ENCODE peak calls at places on chromosome 18, in seven cellular contexts. W is AG09309, C is progenitor cell of endocrine pancreas, T is astrocyte of the cerebellum, Q is Peyer's patch, L is body of pancreas, V is GM12865. M is an unnamed sample.

GRCh38 chr18:62982600-62983251 is 267.4 kb downstream of the PHLPP1 start:
- DNase-seq in W (peak), C (peak), T (peak), Q (peak), L (peak), V (peak), M (peak)

GRCh38 chr18:23528580-23529472 is 25.5 kb downstream of the RMC1 start:
- DNase-seq in W (peak), C (no peak), T (no peak), Q (no peak), L (peak), V (no peak), M (no peak)

GRCh38 chr18:42564761-42565160 is 550.7 kb downstream of the RIT2 start:
- DNase-seq in W (no peak), C (no peak), T (no peak), Q (no peak), L (no peak), V (no peak), M (no peak)

GRCh38 chr18:11872479-11873136 is 21.4 kb downstream of the CHMP1B start:
- DNase-seq in W (no peak), C (no peak), T (no peak), Q (peak), L (peak), V (peak), M (peak)

GRCh38 chr18:48932822-48933510 is 17.8 kb downstream of the SMAD7 start:
- DNase-seq in W (no peak), C (no peak), T (no peak), Q (no peak), L (no peak), V (peak), M (peak)

GRCh38 chr18:56933472-56933871 is 213.4 kb upstream of the BOD1L2 start:
- DNase-seq in W (no peak), C (no peak), T (no peak), Q (no peak), L (no peak), V (no peak), M (no peak)

GRCh38 chr18:79476918-79477685 is 81.4 kb downstream of the NFATC1 start:
- DNase-seq in W (no peak), C (no peak), T (no peak), Q (no peak), L (no peak), V (no peak), M (no peak)

GRCh38 chr18:66346833-66347595 is 256.9 kb downstream of the CDH19 start:
- DNase-seq in W (no peak), C (no peak), T (no peak), Q (no peak), L (no peak), V (no peak), M (no peak)

GRCh38 chr18:30888344-30888743 is 154.2 kb downstream of the DSC3 start:
- DNase-seq in W (no peak), C (no peak), T (no peak), Q (no peak), L (no peak), V (no peak), M (no peak)

GRCh38 chr18:28365406-28365805 is 188.5 kb upstream of the CDH2 start:
- DNase-seq in W (no peak), C (no peak), T (peak), Q (no peak), L (no peak), V (no peak), M (no peak)

GRCh38 chr18:73318732-73319479 is 451.1 kb upstream of the NETO1 start:
- DNase-seq in W (no peak), C (no peak), T (no peak), Q (no peak), L (peak), V (no peak), M (no peak)

GRCh38 chr18:80108122-80108536 is 933 bp upstream of the ADNP2 start:
- DNase-seq in W (no peak), C (no peak), T (no peak), Q (no peak), L (peak), V (no peak), M (peak)

GRCh38 chr18:37266290-37266689 is 299.3 kb downstream of the CELF4 start:
- DNase-seq in W (no peak), C (peak), T (no peak), Q (no peak), L (no peak), V (no peak), M (no peak)
- TF ChIP-seq CTCF in W (peak), C (peak), T (no peak), Q (no peak), L (no peak), V (peak), M (peak)

DNA sequence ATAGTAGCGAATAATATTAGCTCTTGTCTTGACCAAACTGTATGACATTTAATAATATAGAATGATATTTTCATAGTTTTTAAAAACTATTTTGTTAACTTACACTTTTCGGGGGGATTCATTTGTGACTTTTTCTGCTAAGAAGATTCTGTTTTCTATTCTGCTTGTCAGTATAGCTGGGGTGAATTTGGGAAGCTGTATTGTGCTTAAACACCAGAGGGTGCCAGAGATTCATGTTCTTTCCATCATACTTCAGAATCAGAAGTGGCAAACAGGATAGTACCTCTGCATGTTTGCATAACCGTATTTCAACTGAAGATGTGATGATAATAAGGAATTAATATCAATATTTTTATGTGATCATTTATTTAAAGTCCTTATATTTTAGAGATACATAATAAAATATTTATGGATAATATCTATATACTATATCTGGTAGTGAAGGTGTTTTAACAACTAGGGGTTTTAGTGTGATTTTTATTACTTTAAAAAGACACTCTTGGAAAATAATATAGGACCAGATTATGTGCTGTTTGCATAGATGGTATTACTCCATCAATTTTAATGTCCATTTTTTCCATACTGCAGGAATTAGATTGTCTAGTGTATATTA is 81.0 kb downstream of the TAF4B start:
- DNase-seq in W (no peak), C (no peak), T (peak), Q (no peak), L (peak), V (peak), M (peak)
- TF ChIP-seq CTCF in W (peak), C (peak), T (peak), Q (peak), L (peak), V (peak), M (peak)

DNA sequence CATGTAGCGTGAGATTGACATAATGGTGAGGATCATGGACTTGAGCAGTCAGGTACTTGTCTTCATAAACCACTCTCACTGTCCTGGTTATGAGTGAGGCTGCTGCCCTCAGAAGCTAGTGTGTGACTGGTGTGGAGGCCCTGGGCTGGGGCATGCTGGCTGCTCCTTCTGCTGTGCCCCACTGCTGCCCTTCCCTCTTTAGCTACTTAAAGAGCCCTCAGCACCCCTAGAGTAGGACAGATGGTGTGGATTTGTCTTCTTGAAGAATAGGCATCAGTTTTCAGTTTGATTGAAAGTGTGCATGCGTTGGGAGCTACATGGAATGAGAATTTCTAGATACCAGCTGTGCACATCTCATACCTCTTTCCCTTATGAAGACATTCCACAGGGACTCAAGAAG is 15.4 kb downstream of the CPLX4 start:
- DNase-seq in W (no peak), C (no peak), T (no peak), Q (no peak), L (no peak), V (no peak), M (no peak)
- TF ChIP-seq CTCF in W (no peak), C (no peak), T (no peak), Q (no peak), L (no peak), V (no peak), M (no peak)

GRCh38 chr18:33495278-33495677 is 54.8 kb upstream of the CCDC178 start:
- DNase-seq in W (no peak), C (peak), T (peak), Q (no peak), L (no peak), V (peak), M (peak)
- TF ChIP-seq CTCF in W (no peak), C (peak), T (peak), Q (peak), L (no peak), V (peak), M (peak)

GRCh38 chr18:10142496-10143160 is 228.8 kb downstream of the VAPA start:
- DNase-seq in W (no peak), C (no peak), T (no peak), Q (no peak), L (no peak), V (no peak), M (no peak)

GRCh38 chr18:10147752-10148151 is 233.9 kb downstream of the VAPA start:
- DNase-seq in W (no peak), C (no peak), T (no peak), Q (no peak), L (no peak), V (no peak), M (no peak)

GRCh38 chr18:10143601-10144000 is 229.8 kb downstream of the VAPA start:
- DNase-seq in W (no peak), C (no peak), T (no peak), Q (no peak), L (no peak), V (no peak), M (no peak)

GRCh38 chr18:10147199-10147598 is 233.4 kb downstream of the VAPA start:
- DNase-seq in W (no peak), C (no peak), T (no peak), Q (no peak), L (no peak), V (no peak), M (no peak)

DNA sequence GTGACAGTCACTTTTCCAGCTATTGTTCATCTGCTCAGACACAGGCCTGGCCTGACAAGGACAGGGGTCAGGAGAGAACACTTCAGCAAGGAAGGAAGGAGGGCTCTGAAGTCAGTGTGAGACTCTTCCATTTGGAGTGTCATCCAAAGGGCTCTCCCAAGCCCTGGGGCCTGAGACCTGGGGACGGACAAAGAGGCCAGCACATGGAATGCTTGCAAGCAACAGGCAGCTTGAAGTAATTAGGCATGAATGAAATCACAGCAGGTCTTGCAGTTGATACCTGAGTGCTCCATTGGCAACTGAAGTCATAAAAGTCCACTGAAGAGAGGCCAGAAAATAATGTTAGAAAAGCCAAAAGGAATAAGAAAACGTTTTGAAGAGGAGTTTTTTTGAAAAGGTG is 231.7 kb downstream of the VAPA start:
- DNase-seq in W (no peak), C (no peak), T (no peak), Q (no peak), L (no peak), V (no peak), M (no peak)
- TF ChIP-seq CTCF in W (no peak), C (no peak), T (no peak), Q (no peak), L (no peak), V (no peak), M (no peak)

GRCh38 chr18:55477537-55478300 is 110.3 kb downstream of the TCF4 start:
- DNase-seq in W (no peak), C (no peak), T (peak), Q (no peak), L (no peak), V (peak), M (peak)
- TF ChIP-seq CTCF in W (peak), C (no peak), T (no peak), Q (no peak), L (no peak), V (peak), M (no peak)

DNA sequence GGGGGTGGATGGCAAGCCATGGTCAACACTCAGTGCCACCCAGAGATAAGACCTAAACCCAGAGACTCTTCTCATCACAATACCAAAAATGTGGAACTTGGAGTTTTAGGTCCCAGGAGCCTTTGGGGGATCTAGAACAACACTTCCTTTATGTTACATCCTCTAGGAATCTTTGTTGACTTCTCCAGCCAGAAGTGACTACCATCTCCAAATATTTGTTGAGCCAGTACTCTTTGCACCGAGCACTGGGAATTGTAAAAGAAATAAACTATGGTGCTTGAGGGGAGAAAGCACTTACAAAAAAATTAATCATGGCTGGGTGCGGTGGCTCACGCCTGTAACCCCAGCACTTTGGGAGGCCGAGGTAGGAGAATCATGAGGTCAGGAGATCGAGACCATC is 120.0 kb upstream of the TMEM200C start:
- DNase-seq in W (no peak), C (no peak), T (no peak), Q (no peak), L (no peak), V (no peak), M (no peak)
- TF ChIP-seq CTCF in W (no peak), C (no peak), T (no peak), Q (no peak), L (no peak), V (no peak), M (no peak)

DNA sequence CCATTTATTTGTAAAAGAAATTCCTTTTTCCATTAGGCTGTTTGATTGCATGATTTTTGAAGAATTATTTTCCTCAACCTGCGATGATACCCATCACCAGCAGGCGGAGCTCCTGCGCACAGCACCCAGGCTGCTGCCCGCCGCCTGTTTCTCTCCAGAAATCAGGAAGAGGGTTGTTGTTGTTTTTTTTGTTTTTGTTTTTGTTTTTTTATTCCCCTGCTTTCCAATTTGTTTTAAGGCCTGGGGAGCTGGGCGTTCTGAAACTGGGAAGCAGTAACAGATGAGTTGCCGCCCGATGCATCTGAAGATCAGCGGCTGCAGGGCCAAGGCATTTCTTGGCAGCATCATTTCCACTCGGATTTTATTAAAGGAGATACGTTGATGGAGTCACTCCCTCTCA is 132.1 kb downstream of the MBP start:
- DNase-seq in W (no peak), C (no peak), T (no peak), Q (peak), L (peak), V (peak), M (peak)
- TF ChIP-seq CTCF in W (peak), C (peak), T (peak), Q (peak), L (peak), V (peak), M (peak)

M was measured in GM20000.